ENCODE peak calls at places on chromosomes 11 and 22, in four cellular contexts. G is uterus, L is caudate nucleus, O is aorta. A is an unnamed sample.

GRCh38 chr22:43827336-43827735 is 15.2 kb upstream of the EFCAB6 start:
- DNase-seq in G (no peak), O (no peak), L (no peak), A (no peak)

GRCh38 chr11:117143390-117143789 is 697 bp upstream of the PAFAH1B2 start:
- DNase-seq in O (peak; percentile 83), L (peak; percentile 54), G (peak; percentile 69), A (no peak)

GRCh38 chr22:50535113-50535512 is 5.3 kb upstream of the TYMP start:
- DNase-seq in G (no peak), L (no peak), O (no peak), A (no peak)

GRCh38 chr11:16001044-16001568 is 355.2 kb downstream of the SOX6 start:
- DNase-seq in L (no peak), O (no peak), G (no peak), A (no peak)

GRCh38 chr11:1409108-1409851 is 19.5 kb downstream of the BRSK2 start:
- DNase-seq in G (no peak), O (no peak), L (peak; percentile 42), A (no peak)

GRCh38 chr11:19326499-19326898 is 85.8 kb upstream of the E2F8 start:
- DNase-seq in O (no peak), G (no peak), L (no peak), A (no peak)

GRCh38 chr11:15300282-15300681 is 185.6 kb downstream of the INSC start:
- DNase-seq in O (no peak), L (no peak), G (no peak), A (no peak)

GRCh38 chr11:130122141-130122575 is 37.4 kb upstream of the ST14 start:
- DNase-seq in L (no peak), O (no peak), G (no peak), A (no peak)

GRCh38 chr22:45518580-45518991 is 15.9 kb downstream of the FBLN1 start:
- DNase-seq in L (no peak), G (no peak), O (no peak), A (no peak)

GRCh38 chr11:68038718-68039525 is at the start of gene TCIRG1:
- DNase-seq in O (peak; percentile 94), G (peak; percentile 87), L (peak; percentile 17), A (peak; percentile 38)

GRCh38 chr11:12906501-12906900 is 102.6 kb upstream of the RASSF10 start:
- DNase-seq in O (no peak), L (no peak), G (no peak), A (no peak)

GRCh38 chr11:95520765-95521542 is 268.6 kb downstream of the FAM76B start:
- DNase-seq in G (no peak), L (peak; percentile 36), O (no peak), A (no peak)

GRCh38 chr11:112518371-112518770 is 257.7 kb upstream of the PLET1 start:
- DNase-seq in O (no peak), G (no peak), L (no peak), A (no peak)

GRCh38 chr11:112516771-112517170 is 256.1 kb upstream of the PLET1 start:
- DNase-seq in O (no peak), L (no peak), G (no peak), A (no peak)

GRCh38 chr11:112513936-112514716 is 253.5 kb upstream of the PLET1 start:
- DNase-seq in L (peak; percentile 67), O (no peak), G (no peak), A (peak; percentile 19)

GRCh38 chr11:112513417-112513816 is 252.8 kb upstream of the PLET1 start:
- DNase-seq in G (no peak), O (no peak), L (no peak), A (no peak)

DNA sequence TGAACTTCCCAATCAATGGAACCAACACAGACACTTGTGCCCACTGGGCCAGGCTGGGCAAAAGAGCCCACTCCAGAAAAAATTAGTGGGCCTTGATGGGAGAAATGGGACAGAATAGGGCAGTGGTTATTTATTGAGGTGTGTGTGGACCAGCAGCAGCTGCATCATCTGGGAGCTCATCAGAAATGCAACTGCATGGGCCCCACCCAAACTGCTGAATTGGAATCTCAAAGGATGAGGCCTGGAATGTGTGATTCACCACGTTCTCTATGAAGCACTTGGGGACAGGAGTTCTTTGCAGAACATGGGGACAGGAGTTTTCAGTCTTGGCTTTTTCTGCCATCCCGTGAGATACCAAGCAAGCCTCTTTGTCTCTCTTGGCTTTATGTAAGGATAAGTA is 255.6 kb upstream of the PLET1 start:
- DNase-seq in O (no peak), G (no peak), L (no peak), A (no peak)
- H3K27ac ChIP-seq in O (no peak overlapping the region), G (no peak overlapping the region), L (no peak overlapping the region), A (no peak overlapping the region)

GRCh38 chr22:20569059-20570058 is 61.9 kb downstream of the MED15 start:
- DNase-seq in O (peak; percentile 89), G (peak; percentile 67), L (peak; percentile 45), A (no peak)
- H3K27ac ChIP-seq in O (no peak overlapping the region), G (peak overlapping the region; percentile 79), L (no peak overlapping the region), A (no peak overlapping the region)

DNA sequence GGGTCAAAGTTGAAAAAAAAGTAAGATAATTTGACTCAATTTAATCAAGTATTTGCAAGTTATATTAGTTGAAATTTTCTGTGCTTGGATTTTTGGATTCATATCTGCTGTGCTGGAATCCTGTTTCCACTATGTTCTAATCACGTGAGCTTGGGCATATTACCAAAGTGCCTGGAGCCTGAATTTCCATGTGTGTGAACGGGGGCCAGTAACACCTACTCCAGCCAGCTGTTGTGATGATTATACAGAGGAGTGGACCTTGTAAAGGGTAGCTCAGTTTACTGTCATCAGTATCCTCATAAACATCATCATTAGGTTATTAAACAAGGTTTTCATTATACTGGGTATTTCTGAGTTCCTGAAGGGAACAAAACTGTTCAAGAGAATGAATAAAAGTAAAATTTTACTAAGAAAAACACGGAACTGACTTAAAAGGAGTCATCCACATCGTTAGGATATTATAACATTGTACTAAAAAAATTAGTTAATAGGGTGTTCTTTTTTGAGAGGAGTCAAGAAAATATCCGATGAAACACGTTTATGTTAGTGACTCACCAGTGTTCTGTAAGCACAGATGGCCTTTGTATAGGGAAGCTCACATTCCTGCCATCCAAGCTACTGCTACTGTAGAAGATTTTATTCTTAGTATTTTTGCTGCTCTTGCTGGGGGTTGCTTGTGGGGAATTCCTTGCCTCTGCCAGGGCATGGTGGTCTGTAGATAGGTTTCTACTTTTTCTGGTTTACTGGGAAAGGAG is 144.1 kb downstream of the ARHGAP42 start:
- DNase-seq in G (no peak), O (no peak), L (no peak), A (no peak)
- H3K27ac ChIP-seq in G (no peak overlapping the region), O (no peak overlapping the region), L (no peak overlapping the region), A (no peak overlapping the region)

GRCh38 chr11:45901646-45902045 is 5.4 kb downstream of the FREY1 start:
- DNase-seq in G (no peak), L (peak; percentile 79), O (peak; percentile 65), A (peak; percentile 84)
- H3K27ac ChIP-seq in G (no peak overlapping the region), L (peak overlapping the region; percentile 96), O (no peak overlapping the region), A (peak overlapping the region; percentile 100)

GRCh38 chr11:36363361-36364272 is 67.5 kb downstream of the PRR5L start:
- DNase-seq in G (no peak), L (no peak), O (no peak), A (no peak)

GRCh38 chr11:36364551-36364950 is 68.5 kb downstream of the PRR5L start:
- DNase-seq in O (no peak), G (no peak), L (no peak), A (no peak)

GRCh38 chr11:36367806-36368680 is 72.0 kb downstream of the PRR5L start:
- DNase-seq in L (no peak), G (no peak), O (no peak), A (no peak)

GRCh38 chr11:36362902-36363301 is 66.8 kb downstream of the PRR5L start:
- DNase-seq in O (no peak), L (no peak), G (no peak), A (no peak)

DNA sequence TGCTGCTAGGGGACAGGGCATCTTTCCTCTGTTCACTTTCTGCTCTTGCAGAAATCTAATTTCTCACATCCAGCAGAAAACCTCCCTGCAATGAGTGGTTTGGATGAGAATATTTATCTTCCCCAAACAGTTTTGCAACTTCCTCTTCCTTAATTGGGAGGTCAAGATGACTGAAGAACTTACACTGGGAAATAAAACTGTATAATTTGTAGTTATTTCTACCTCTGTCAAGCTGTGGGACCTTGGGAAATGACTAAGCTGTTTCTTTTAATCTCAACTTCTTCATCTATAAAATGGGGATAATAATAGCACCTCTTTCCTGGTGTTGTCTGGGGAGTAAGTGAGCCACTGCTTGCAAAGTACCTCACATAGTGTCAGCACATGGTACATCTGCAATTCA is 69.8 kb downstream of the PRR5L start:
- DNase-seq in L (no peak), G (no peak), O (no peak), A (no peak)
- H3K27ac ChIP-seq in L (no peak overlapping the region), G (no peak overlapping the region), O (no peak overlapping the region), A (no peak overlapping the region)

GRCh38 chr11:369336-370018 is at the start of gene B4GALNT4:
- DNase-seq in O (no peak), G (no peak), L (peak; percentile 45), A (no peak)
- H3K27ac ChIP-seq in O (no peak within 1 kb of the TSS), G (no peak within 1 kb of the TSS), L (peak within 1 kb of the TSS; percentile 58), A (peak within 1 kb of the TSS; percentile 59)

GRCh38 chr11:6469599-6469998 is 4.1 kb downstream of the TRIM3 start:
- DNase-seq in O (no peak), L (no peak), G (no peak), A (no peak)
- H3K27ac ChIP-seq in O (no peak overlapping the region), L (peak overlapping the region; percentile 14), G (peak overlapping the region; percentile 62), A (peak overlapping the region; percentile 82)

GRCh38 chr11:128328955-128329551 is 258.3 kb downstream of the ETS1 start:
- DNase-seq in G (peak; percentile 58), L (no peak), O (no peak), A (no peak)
- H3K27ac ChIP-seq in G (peak overlapping the region; percentile 35), L (no peak overlapping the region), O (no peak overlapping the region), A (no peak overlapping the region)

GRCh38 chr22:26481112-26481693 is 2.4 kb downstream of the HPS4 start:
- DNase-seq in G (no peak), O (no peak), L (no peak), A (no peak)

GRCh38 chr22:26480611-26480932 is 3.0 kb downstream of the HPS4 start:
- DNase-seq in O (no peak), G (no peak), L (no peak), A (no peak)

GRCh38 chr22:26482171-26482570 is 1.4 kb downstream of the HPS4 start:
- DNase-seq in L (no peak), G (no peak), O (no peak), A (no peak)

GRCh38 chr22:26483043-26483438 is 542 bp downstream of the HPS4 start:
- DNase-seq in O (no peak), G (no peak), L (no peak), A (no peak)

DNA sequence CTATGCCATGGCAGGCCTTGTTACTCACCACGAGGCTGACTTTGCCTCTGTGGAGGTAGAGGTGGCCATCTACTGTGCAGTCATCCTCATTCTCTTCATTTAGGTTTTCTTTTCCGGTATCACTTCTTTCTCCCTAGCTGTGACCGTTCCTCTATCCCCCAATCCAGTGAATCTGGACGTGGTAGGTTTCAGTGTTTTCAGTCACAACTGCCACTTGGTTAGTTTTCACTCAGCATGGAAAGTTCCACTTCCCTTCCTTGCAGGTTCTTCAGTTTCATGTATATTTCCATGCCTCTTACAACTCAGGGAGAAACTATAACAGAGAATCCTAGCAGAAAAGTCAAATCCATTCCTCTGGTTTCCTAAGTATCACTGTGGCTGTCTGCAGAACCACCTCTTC is 1.9 kb downstream of the HPS4 start:
- DNase-seq in L (no peak), O (no peak), G (no peak), A (no peak)
- H3K27ac ChIP-seq in L (no peak overlapping the region), O (no peak overlapping the region), G (no peak overlapping the region), A (no peak overlapping the region)

A was measured in substantia nigra.